ENCODE peak calls at places on chromosomes 12 and 14, in nine cellular contexts. K is neural progenitor cell; G is CD8-positive, alpha-beta T cell; T is mesendoderm; D is uterus; X is WERI-Rb-1; Q is left lung; B is lower lobe of right lung; R is trophoblast cell. Y is an unnamed sample.

GRCh38 chr14:87994974-87995373 is 2.0 kb upstream of the GALC start:
- DNase-seq in G (no peak), B (no peak), K (no peak), X (no peak), Q (no peak), D (no peak), T (peak), R (no peak), Y (no peak)

GRCh38 chr14:77281852-77282251 is 10.8 kb upstream of the NGB start:
- DNase-seq in B (no peak), T (no peak), G (no peak), R (no peak), K (no peak), D (no peak), Q (no peak), X (no peak), Y (no peak)

GRCh38 chr12:1203735-1204019 is 212.7 kb downstream of the ERC1 start:
- DNase-seq in X (no peak), K (no peak), B (no peak), Q (no peak), D (no peak), R (no peak), T (no peak), G (no peak), Y (no peak)

GRCh38 chr14:71815110-71815509 is 117.1 kb upstream of the RGS6 start:
- DNase-seq in K (no peak), X (no peak), G (no peak), D (no peak), T (no peak), R (no peak), B (no peak), Q (no peak), Y (no peak)

GRCh38 chr12:64746663-64747062 is 12.5 kb downstream of the GNS start:
- DNase-seq in X (no peak), D (no peak), Q (no peak), R (peak), K (no peak), B (no peak), T (no peak), G (no peak), Y (no peak)

GRCh38 chr14:57008534-57008933 is 198.3 kb upstream of the OTX2 start:
- DNase-seq in X (no peak), T (peak), Q (no peak), G (no peak), B (no peak), D (no peak), R (no peak), K (peak), Y (no peak)

GRCh38 chr12:34244608-34245007 is 222.3 kb downstream of the ALG10 start:
- DNase-seq in T (no peak), B (no peak), Q (no peak), K (no peak), G (no peak), X (no peak), R (peak), D (no peak), Y (no peak)

GRCh38 chr12:94200695-94201094 is 52.3 kb downstream of the PLXNC1 start:
- DNase-seq in D (no peak), B (no peak), R (no peak), T (no peak), K (no peak), G (no peak), Q (no peak), X (no peak), Y (no peak)

GRCh38 chr12:94616217-94616729 is 34.1 kb downstream of the TMCC3 start:
- DNase-seq in G (no peak), D (no peak), K (peak), T (peak), B (no peak), X (no peak), R (peak), Q (no peak), Y (no peak)

GRCh38 chr14:100031506-100032281 is 33.5 kb upstream of the EVL start:
- DNase-seq in D (peak), T (peak), R (peak), G (no peak), K (no peak), Q (peak), X (no peak), B (no peak), Y (no peak)

GRCh38 chr14:74922752-74923401 is at the start of gene RPS6KL1:
- DNase-seq in G (peak), D (peak), K (peak), X (peak), T (peak), Q (peak), R (peak), B (peak), Y (peak)

GRCh38 chr14:88005978-88006851 is 1.3 kb downstream of the GPR65 start:
- DNase-seq in G (peak), Q (no peak), R (peak), X (no peak), D (no peak), T (no peak), K (no peak), B (peak), Y (peak)

GRCh38 chr12:60070541-60070940 is 474.7 kb downstream of the SLC16A7 start:
- DNase-seq in G (no peak), D (no peak), T (no peak), B (no peak), R (peak), Q (no peak), X (no peak), K (no peak), Y (no peak)

GRCh38 chr12:25958254-25959068 is at the start of gene RASSF8:
- DNase-seq in B (peak), Q (peak), D (peak), G (no peak), X (peak), T (peak), R (peak), K (peak), Y (peak)

GRCh38 chr12:112978163-112979081 is at the start of gene OAS2:
- DNase-seq in X (no peak), K (peak), D (peak), B (peak), G (peak), Q (peak), T (no peak), R (peak), Y (peak)

GRCh38 chr12:15682826-15683225 is 106.4 kb downstream of the EPS8 start:
- DNase-seq in R (peak), K (no peak), X (no peak), Q (no peak), B (no peak), D (no peak), G (no peak), T (no peak), Y (no peak)

GRCh38 chr14:66163023-66163422 is 323.1 kb upstream of the CCDC196 start:
- DNase-seq in T (no peak), K (no peak), D (no peak), R (no peak), B (no peak), X (no peak), G (no peak), Q (no peak), Y (no peak)

GRCh38 chr12:3684449-3685051 is 68.4 kb downstream of the CRACR2A start:
- DNase-seq in B (no peak), G (no peak), X (peak), K (peak), D (no peak), R (no peak), T (no peak), Q (no peak), Y (no peak)

GRCh38 chr14:72186461-72187035 is 254.3 kb downstream of the RGS6 start:
- DNase-seq in K (no peak), T (no peak), B (no peak), Q (no peak), R (no peak), D (no peak), G (no peak), X (no peak), Y (no peak)

GRCh38 chr12:107847430-107847829 is 72.9 kb downstream of the ASCL4 start:
- DNase-seq in D (no peak), B (no peak), Q (no peak), G (no peak), X (no peak), R (no peak), K (no peak), T (no peak), Y (no peak)

GRCh38 chr12:111788178-111788654 is 21.5 kb downstream of the ALDH2 start:
- DNase-seq in Q (no peak), R (peak), K (peak), X (peak), T (no peak), D (no peak), G (no peak), B (no peak), Y (no peak)

GRCh38 chr12:51530208-51530607 is 60.8 kb upstream of the SCN8A start:
- DNase-seq in B (no peak), G (no peak), Q (no peak), X (no peak), K (no peak), T (no peak), D (no peak), R (no peak), Y (no peak)

GRCh38 chr12:52582971-52583456 is 9.4 kb upstream of the KRT74 start:
- DNase-seq in B (no peak), G (peak), D (peak), R (peak), X (peak), T (peak), Q (no peak), K (peak), Y (peak)

GRCh38 chr12:1806301-1807106 is 13.9 kb upstream of the LRTM2 start:
- DNase-seq in K (no peak), T (no peak), Q (peak), R (no peak), X (no peak), G (no peak), D (no peak), B (peak), Y (peak)

GRCh38 chr12:103050273-103050672 is 92.8 kb downstream of the ASCL1 start:
- DNase-seq in X (no peak), B (no peak), D (no peak), Q (no peak), G (no peak), R (no peak), K (no peak), T (no peak), Y (no peak)

GRCh38 chr14:49861581-49861922 is 9.0 kb upstream of the NEMF start:
- DNase-seq in D (peak), R (peak), Q (peak), T (peak), G (peak), B (peak), X (peak), K (peak), Y (peak)

GRCh38 chr12:100858658-100859057 is 64.1 kb downstream of the ANO4 start:
- DNase-seq in R (peak), D (no peak), X (no peak), B (no peak), G (no peak), T (no peak), K (no peak), Q (no peak), Y (no peak)

GRCh38 chr14:73741386-73741875 is 27.2 kb upstream of the PNMA1 start:
- DNase-seq in K (peak), Q (peak), B (peak), D (peak), R (peak), G (no peak), T (peak), X (no peak), Y (peak)

GRCh38 chr12:54300732-54301427 is at the start of gene NFE2:
- DNase-seq in G (no peak), Q (peak), X (peak), T (peak), K (peak), D (no peak), B (peak), R (peak), Y (peak)

GRCh38 chr14:90715993-90716392 is 100.2 kb downstream of the TTC7B start:
- DNase-seq in T (peak), X (no peak), B (no peak), D (no peak), R (peak), K (no peak), Q (no peak), G (no peak), Y (no peak)
- H3K27ac ChIP-seq in T (no peak), X (no peak), B (no peak), D (no peak), R (peak), K (no peak), Q (no peak), G (no peak), Y (no peak)

GRCh38 chr14:31766315-31766892 is 205.2 kb downstream of the NUBPL start:
- DNase-seq in D (no peak), Q (no peak), R (no peak), X (no peak), K (no peak), T (no peak), G (no peak), B (no peak), Y (no peak)
- H3K27ac ChIP-seq in D (no peak), Q (no peak), R (no peak), X (no peak), K (no peak), T (no peak), G (no peak), B (no peak), Y (no peak)

GRCh38 chr14:69643430-69644200 is 32.2 kb downstream of the SUSD6 start:
- DNase-seq in G (no peak), Q (peak), K (no peak), R (no peak), D (peak), B (peak), X (no peak), T (no peak), Y (no peak)

GRCh38 chr14:69644814-69645213 is 33.4 kb downstream of the SUSD6 start:
- DNase-seq in D (no peak), X (no peak), K (no peak), B (no peak), T (no peak), R (no peak), G (no peak), Q (no peak), Y (no peak)

GRCh38 chr14:69648480-69649414 is 37.4 kb downstream of the SUSD6 start:
- DNase-seq in D (no peak), B (no peak), T (no peak), G (no peak), Q (no peak), K (no peak), X (no peak), R (no peak), Y (no peak)

GRCh38 chr14:69650948-69651369 is 39.6 kb downstream of the SUSD6 start:
- DNase-seq in B (no peak), G (no peak), K (no peak), X (no peak), D (no peak), R (no peak), T (peak), Q (no peak), Y (no peak)

DNA sequence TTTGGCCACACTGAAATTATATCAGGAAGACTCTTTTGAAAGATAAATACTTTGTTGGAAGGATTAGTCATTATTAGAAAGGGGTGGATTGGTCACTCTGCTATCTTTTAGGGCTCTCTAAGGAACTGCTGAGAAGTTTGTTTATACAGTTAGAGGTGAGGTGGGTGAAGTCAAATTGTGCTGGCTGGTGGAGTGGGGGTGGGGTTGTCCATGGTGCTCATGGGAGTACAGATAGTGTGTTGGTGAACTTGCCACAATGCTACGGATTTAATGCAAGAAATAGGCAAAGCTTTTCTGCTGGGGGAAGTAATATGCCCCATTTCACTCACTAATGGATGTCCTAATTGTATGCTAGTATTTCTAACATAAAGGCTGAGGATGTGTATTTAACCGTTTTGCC is 35.8 kb downstream of the SUSD6 start:
- DNase-seq in X (no peak), K (no peak), Q (no peak), T (no peak), D (no peak), R (no peak), G (no peak), B (no peak), Y (no peak)
- H3K27ac ChIP-seq in X (no peak), K (no peak), Q (peak), T (no peak), D (no peak), R (no peak), G (no peak), B (no peak), Y (no peak)

DNA sequence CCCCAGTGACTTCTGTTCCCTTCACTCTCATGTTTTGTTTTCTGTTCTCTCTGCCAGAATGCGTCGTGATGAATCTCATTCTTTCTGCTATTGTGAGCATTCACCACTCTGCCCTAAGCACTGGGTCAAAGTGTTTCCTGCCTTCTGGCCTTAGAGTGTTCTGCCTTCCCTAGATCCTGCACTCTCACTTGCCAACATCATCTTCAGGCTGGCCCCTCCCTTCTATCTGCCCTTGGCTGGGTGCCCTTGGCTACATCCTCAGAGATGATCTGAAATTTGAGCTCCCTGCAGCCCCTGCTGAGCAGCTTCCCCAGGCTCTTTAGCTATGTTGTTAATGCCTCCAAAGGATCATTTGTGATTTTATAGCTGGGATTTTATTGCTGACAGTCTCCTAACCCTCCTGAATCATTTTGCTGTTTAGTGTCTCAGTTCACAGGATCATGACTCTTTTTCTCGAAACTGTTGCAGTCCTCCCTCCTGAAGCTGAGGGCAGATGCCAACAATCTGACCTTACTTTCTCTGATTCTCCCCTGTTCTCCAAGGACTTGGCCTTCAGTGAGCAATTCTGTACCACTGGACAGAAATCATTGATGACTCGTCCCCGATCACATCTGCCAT is 4.5 kb downstream of the DHRS2 start:
- DNase-seq in G (no peak), R (no peak), D (peak), Q (no peak), X (peak), B (no peak), T (peak), K (no peak), Y (no peak)
- H3K27ac ChIP-seq in G (no peak), R (peak), D (peak), Q (no peak), X (no peak), B (no peak), T (no peak), K (no peak), Y (peak)

DNA sequence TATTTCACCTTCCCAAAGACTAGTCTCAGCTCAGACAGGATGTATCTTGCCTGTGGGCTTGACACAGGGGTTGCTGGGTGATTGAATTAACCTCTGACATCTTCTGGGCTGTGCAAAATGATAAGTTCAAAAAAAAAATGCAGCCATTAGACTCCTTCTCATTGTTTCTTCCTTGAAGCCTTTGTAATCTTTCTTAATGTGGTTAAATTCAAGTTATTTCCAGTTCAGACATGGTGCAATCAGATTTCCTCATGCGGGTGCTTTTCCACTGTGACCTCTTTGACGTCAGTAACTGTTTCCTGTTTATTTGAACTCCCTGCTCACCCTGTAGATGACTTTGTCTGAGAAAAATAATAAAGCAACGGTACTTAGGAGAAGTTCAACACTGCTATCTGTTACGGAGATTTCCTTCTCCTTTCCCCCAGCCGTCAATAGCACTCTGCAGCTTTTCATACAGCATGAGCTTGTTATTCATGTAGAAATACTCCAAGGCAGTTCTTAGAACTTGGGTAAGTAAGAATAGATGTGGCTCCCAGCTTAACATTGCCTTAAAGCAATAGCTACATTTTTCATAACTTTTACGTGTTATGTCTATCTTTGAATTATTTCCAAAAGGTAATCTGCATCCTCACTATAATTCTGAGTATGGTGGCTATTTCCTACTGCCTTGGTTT is 155.5 kb downstream of the PRKCH start:
- DNase-seq in D (peak), G (peak), Q (no peak), T (no peak), X (no peak), R (peak), B (no peak), K (no peak), Y (no peak)
- H3K27ac ChIP-seq in D (peak), G (peak), Q (peak), T (no peak), X (no peak), R (peak), B (peak), K (no peak), Y (peak)

GRCh38 chr12:71158361-71158882 is 623 bp upstream of the TSPAN8 start:
- DNase-seq in R (no peak), X (no peak), D (no peak), T (no peak), K (no peak), G (no peak), B (no peak), Q (no peak), Y (no peak)

GRCh38 chr12:71155228-71155627 is 2.6 kb downstream of the TSPAN8 start:
- DNase-seq in G (no peak), B (no peak), T (no peak), K (no peak), R (no peak), Q (no peak), X (no peak), D (no peak), Y (no peak)

GRCh38 chr12:71157601-71158233 is at the start of gene TSPAN8:
- DNase-seq in X (no peak), D (no peak), R (no peak), B (no peak), Q (no peak), K (no peak), G (no peak), T (no peak), Y (no peak)

DNA sequence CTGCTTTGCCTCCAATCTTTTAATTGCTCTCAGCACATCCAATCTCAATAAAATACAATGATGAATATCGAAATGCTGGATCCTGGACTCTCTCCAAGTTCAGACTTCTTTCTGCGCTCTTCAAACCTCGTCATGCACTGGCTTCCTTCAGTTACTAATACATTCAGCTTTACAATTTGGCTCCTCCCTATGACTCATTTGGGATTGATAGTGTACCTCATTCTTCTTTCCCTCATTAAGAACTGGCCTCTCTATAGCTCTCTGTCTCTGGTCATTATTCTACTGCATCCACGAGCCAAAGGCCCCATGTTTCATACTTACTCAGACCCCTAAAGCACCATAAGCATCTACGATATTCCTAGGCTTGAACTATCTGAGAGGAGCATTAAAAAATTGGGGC is 5.0 kb downstream of the TSPAN8 start:
- DNase-seq in B (no peak), X (no peak), R (no peak), K (no peak), T (no peak), Q (no peak), D (no peak), G (no peak), Y (no peak)
- H3K27ac ChIP-seq in B (no peak), X (no peak), R (no peak), K (no peak), T (no peak), Q (no peak), D (no peak), G (no peak), Y (no peak)

DNA sequence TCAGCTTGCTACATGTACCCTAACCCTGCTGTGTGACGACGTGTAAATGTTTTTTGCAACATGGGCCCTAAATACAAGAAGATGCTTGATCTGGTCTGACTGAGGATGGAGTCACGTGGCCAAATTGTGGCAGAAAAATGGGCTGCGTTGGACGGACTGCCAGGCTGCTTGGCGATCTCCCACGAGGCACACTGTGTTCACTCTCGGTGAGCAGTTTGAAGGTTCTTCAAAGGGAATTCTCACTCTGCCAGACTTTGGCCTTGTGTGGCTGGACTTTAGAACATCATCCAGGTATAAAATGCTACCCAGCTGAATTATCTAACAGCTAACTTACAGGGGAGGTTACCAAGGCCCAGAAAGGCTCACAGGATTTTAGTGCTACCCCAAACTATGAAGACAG is 85.1 kb downstream of the KDM2B start:
- DNase-seq in K (no peak), B (no peak), R (no peak), D (no peak), X (no peak), G (no peak), Q (no peak), T (no peak), Y (no peak)
- H3K27ac ChIP-seq in K (peak), B (no peak), R (no peak), D (no peak), X (no peak), G (no peak), Q (no peak), T (no peak), Y (no peak)

GRCh38 chr14:105195051-105195450 is 13.9 kb upstream of the NUDT14 start:
- DNase-seq in R (no peak), D (no peak), B (no peak), G (no peak), X (no peak), Q (no peak), T (no peak), K (no peak), Y (no peak)
- H3K27ac ChIP-seq in R (no peak), D (peak), B (peak), G (no peak), X (no peak), Q (peak), T (no peak), K (no peak), Y (no peak)